ENCODE peak calls at places on chromosomes 6 and 20, in eight cellular contexts. S is GM23338; B is NCI-H446; G is GM23248; H is H54; P is SK-N-SH; L is naive thymus-derived CD8-positive, alpha-beta T cell; Y is left ventricle myocardium superior. W is an unnamed sample.

GRCh38 chr20:34017610-34018009 is 23.9 kb downstream of the RALY start:
- DNase-seq in P (no peak), Y (no peak), B (no peak), H (peak), S (no peak), G (peak), L (no peak), W (no peak)

GRCh38 chr20:8443464-8444072 is 311.5 kb downstream of the PLCB1 start:
- DNase-seq in S (peak), Y (no peak), H (no peak), B (no peak), P (no peak), G (no peak), L (no peak), W (no peak)

GRCh38 chr20:63067721-63068560 is 61.2 kb upstream of the BHLHE23 start:
- DNase-seq in H (no peak), P (no peak), S (no peak), L (no peak), Y (peak), B (no peak), G (no peak), W (no peak)

GRCh38 chr6:144551339-144551738 is 266.2 kb downstream of the UTRN start:
- DNase-seq in B (no peak), P (no peak), H (no peak), G (no peak), L (no peak), S (no peak), Y (no peak), W (no peak)

GRCh38 chr6:116406678-116407345 is 36.1 kb downstream of the DSE start:
- DNase-seq in S (no peak), H (no peak), B (no peak), P (no peak), L (no peak), G (peak), Y (no peak), W (no peak)

GRCh38 chr20:44615169-44615791 is 32.9 kb downstream of the PKIG start:
- DNase-seq in H (no peak), Y (peak), S (peak), L (peak), B (no peak), P (no peak), G (no peak), W (no peak)

GRCh38 chr20:45946149-45946970 is 11.9 kb downstream of the PCIF1 start:
- DNase-seq in L (no peak), B (no peak), Y (peak), S (no peak), H (no peak), P (no peak), G (peak), W (no peak)

GRCh38 chr20:33568378-33569289 is 78.7 kb downstream of the CBFA2T2 start:
- DNase-seq in B (peak), Y (peak), G (peak), H (no peak), S (peak), L (no peak), P (peak), W (peak)

GRCh38 chr20:56718816-56719215 is 89.7 kb downstream of the TFAP2C start:
- DNase-seq in Y (no peak), B (no peak), H (no peak), P (no peak), G (no peak), L (no peak), S (no peak), W (no peak)

GRCh38 chr6:119446623-119447008 is 97.1 kb upstream of the MAN1A1 start:
- DNase-seq in B (no peak), P (no peak), G (peak), L (no peak), Y (no peak), H (no peak), S (no peak), W (no peak)

GRCh38 chr20:51487525-51488279 is 54.8 kb downstream of the NFATC2 start:
- DNase-seq in Y (no peak), L (no peak), P (no peak), B (no peak), H (peak), S (no peak), G (peak), W (no peak)

GRCh38 chr20:30919514-30920188 is 337.8 kb upstream of the DEFB115 start:
- DNase-seq in B (no peak), Y (no peak), H (no peak), L (no peak), G (no peak), P (no peak), S (no peak), W (no peak)

GRCh38 chr6:12119085-12119588 is 107.0 kb downstream of the HIVEP1 start:
- DNase-seq in G (no peak), H (no peak), S (no peak), P (no peak), L (peak), B (no peak), Y (no peak), W (peak)

GRCh38 chr6:32186496-32186840 is 2.4 kb upstream of the AGER start:
- DNase-seq in Y (no peak), L (no peak), H (no peak), B (no peak), S (no peak), G (no peak), P (no peak), W (no peak)

GRCh38 chr6:51663525-51663924 is 423.9 kb downstream of the PKHD1 start:
- DNase-seq in B (no peak), G (no peak), S (no peak), L (no peak), Y (no peak), P (no peak), H (no peak), W (no peak)

GRCh38 chr20:40506567-40506966 is 182.5 kb downstream of the MAFB start:
- DNase-seq in B (peak), L (no peak), S (no peak), P (no peak), Y (peak), G (peak), H (peak), W (no peak)

W was measured in B cell.